ENCODE peak calls at places on chromosomes 7 and 10, in four cellular contexts. One of them, this sample, is unnamed.

GRCh38 chr7:75575488-75576112 is 83.5 kb downstream of the SPDYE5 start:
- DNase-seq in ELF-1: no peak
- DNase-seq in stimulated activated CD4-positive, alpha-beta T cell treated with anti-CD3 and anti-CD28 coated beads, Interleukin-1b, Interleukin-23, amount 100 ng/mL, for 4 hours: no peak
- DNase-seq in Calu3: no peak
- DNase-seq in this sample: no peak

GRCh38 chr10:63491558-63492316 is 26.0 kb upstream of the JMJD1C start:
- DNase-seq in ELF-1: peak
- DNase-seq in stimulated activated CD4-positive, alpha-beta T cell treated with anti-CD3 and anti-CD28 coated beads, Interleukin-1b, Interleukin-23, amount 100 ng/mL, for 4 hours: no peak
- DNase-seq in Calu3: peak
- DNase-seq in this sample: no peak

GRCh38 chr10:3873728-3874461 is 88.9 kb upstream of the KLF6 start:
- DNase-seq in ELF-1: no peak
- DNase-seq in stimulated activated CD4-positive, alpha-beta T cell treated with anti-CD3 and anti-CD28 coated beads, Interleukin-1b, Interleukin-23, amount 100 ng/mL, for 4 hours: no peak
- DNase-seq in Calu3: no peak
- DNase-seq in this sample: no peak

GRCh38 chr7:33039257-33039904 is 23.2 kb downstream of the NT5C3A start:
- DNase-seq in ELF-1: no peak
- DNase-seq in stimulated activated CD4-positive, alpha-beta T cell treated with anti-CD3 and anti-CD28 coated beads, Interleukin-1b, Interleukin-23, amount 100 ng/mL, for 4 hours: no peak
- DNase-seq in Calu3: no peak
- DNase-seq in this sample: no peak

GRCh38 chr10:94293344-94293743 is 69.4 kb downstream of the NOC3L start:
- DNase-seq in ELF-1: no peak
- DNase-seq in stimulated activated CD4-positive, alpha-beta T cell treated with anti-CD3 and anti-CD28 coated beads, Interleukin-1b, Interleukin-23, amount 100 ng/mL, for 4 hours: no peak
- DNase-seq in Calu3: no peak
- DNase-seq in this sample: no peak

GRCh38 chr7:6530626-6531491 is 20.4 kb downstream of the GRID2IP start:
- DNase-seq in ELF-1: no peak
- DNase-seq in stimulated activated CD4-positive, alpha-beta T cell treated with anti-CD3 and anti-CD28 coated beads, Interleukin-1b, Interleukin-23, amount 100 ng/mL, for 4 hours: peak
- DNase-seq in Calu3: no peak
- DNase-seq in this sample: no peak

GRCh38 chr7:106583133-106583532 is 77.8 kb downstream of the CCDC71L start:
- DNase-seq in ELF-1: no peak
- DNase-seq in stimulated activated CD4-positive, alpha-beta T cell treated with anti-CD3 and anti-CD28 coated beads, Interleukin-1b, Interleukin-23, amount 100 ng/mL, for 4 hours: no peak
- DNase-seq in Calu3: no peak
- DNase-seq in this sample: no peak

GRCh38 chr7:141184532-141185190 is 110.8 kb downstream of the TMEM178B start:
- DNase-seq in ELF-1: no peak
- DNase-seq in stimulated activated CD4-positive, alpha-beta T cell treated with anti-CD3 and anti-CD28 coated beads, Interleukin-1b, Interleukin-23, amount 100 ng/mL, for 4 hours: no peak
- DNase-seq in Calu3: no peak
- DNase-seq in this sample: no peak

GRCh38 chr10:30940279-30940678 is 91.4 kb downstream of the ZNF438 start:
- DNase-seq in ELF-1: no peak
- DNase-seq in stimulated activated CD4-positive, alpha-beta T cell treated with anti-CD3 and anti-CD28 coated beads, Interleukin-1b, Interleukin-23, amount 100 ng/mL, for 4 hours: no peak
- DNase-seq in Calu3: no peak
- DNase-seq in this sample: no peak

GRCh38 chr10:71971311-71971731 is 7.1 kb downstream of the CHST3 start:
- DNase-seq in ELF-1: no peak
- DNase-seq in stimulated activated CD4-positive, alpha-beta T cell treated with anti-CD3 and anti-CD28 coated beads, Interleukin-1b, Interleukin-23, amount 100 ng/mL, for 4 hours: no peak
- DNase-seq in Calu3: no peak
- DNase-seq in this sample: no peak

GRCh38 chr7:97595439-97595838 is 136.4 kb upstream of the TAC1 start:
- DNase-seq in ELF-1: no peak
- DNase-seq in stimulated activated CD4-positive, alpha-beta T cell treated with anti-CD3 and anti-CD28 coated beads, Interleukin-1b, Interleukin-23, amount 100 ng/mL, for 4 hours: no peak
- DNase-seq in Calu3: no peak
- DNase-seq in this sample: no peak

GRCh38 chr7:156090988-156091387 is 278.7 kb upstream of the SHH start:
- DNase-seq in ELF-1: no peak
- DNase-seq in stimulated activated CD4-positive, alpha-beta T cell treated with anti-CD3 and anti-CD28 coated beads, Interleukin-1b, Interleukin-23, amount 100 ng/mL, for 4 hours: no peak
- DNase-seq in Calu3: no peak
- DNase-seq in this sample: no peak

GRCh38 chr7:16646427-16647081 is 573 bp downstream of the BZW2 start:
- DNase-seq in ELF-1: peak
- DNase-seq in stimulated activated CD4-positive, alpha-beta T cell treated with anti-CD3 and anti-CD28 coated beads, Interleukin-1b, Interleukin-23, amount 100 ng/mL, for 4 hours: no peak
- DNase-seq in Calu3: peak
- DNase-seq in this sample: no peak